ENCODE peak calls at places on chromosomes 1 and 21, in five cellular contexts. One of them, this sample, is unnamed.

GRCh38 chr1:21763694-21764419 is 19.1 kb downstream of the USP48 start:
- DNase-seq in effector memory CD4-positive, alpha-beta T cell: no peak
- DNase-seq in lung: no peak
- DNase-seq in IMR-90: no peak
- DNase-seq in psoas muscle: no peak
- DNase-seq in this sample: no peak

GRCh38 chr1:170714163-170714562 is 50.2 kb downstream of the PRRX1 start:
- DNase-seq in IMR-90: no peak
- DNase-seq in lung: no peak
- DNase-seq in psoas muscle: no peak
- DNase-seq in effector memory CD4-positive, alpha-beta T cell: no peak
- DNase-seq in this sample: no peak

GRCh38 chr1:13699936-13700520 is at the start of gene PRDM2:
- DNase-seq in lung: peak; percentile 34
- DNase-seq in IMR-90: peak; percentile 17
- DNase-seq in psoas muscle: peak; percentile 72
- DNase-seq in effector memory CD4-positive, alpha-beta T cell: peak; percentile 50
- DNase-seq in this sample: peak; percentile 38

GRCh38 chr1:205068457-205069035 is 15.7 kb downstream of the TMEM81 start:
- DNase-seq in psoas muscle: no peak
- DNase-seq in IMR-90: peak; percentile 30
- DNase-seq in lung: no peak
- DNase-seq in effector memory CD4-positive, alpha-beta T cell: no peak
- DNase-seq in this sample: no peak

GRCh38 chr1:19009882-19010321 is 53.4 kb upstream of the IFFO2 start:
- DNase-seq in psoas muscle: no peak
- DNase-seq in effector memory CD4-positive, alpha-beta T cell: no peak
- DNase-seq in lung: no peak
- DNase-seq in IMR-90: peak; percentile 93
- DNase-seq in this sample: no peak

GRCh38 chr21:29441651-29442050 is 142.9 kb downstream of the BACH1 start:
- DNase-seq in psoas muscle: no peak
- DNase-seq in IMR-90: no peak
- DNase-seq in lung: no peak
- DNase-seq in effector memory CD4-positive, alpha-beta T cell: no peak
- DNase-seq in this sample: no peak

GRCh38 chr1:11158720-11159321 is 30.3 kb upstream of the ANGPTL7 start:
- DNase-seq in IMR-90: peak; percentile 97
- DNase-seq in lung: no peak
- DNase-seq in psoas muscle: no peak
- DNase-seq in effector memory CD4-positive, alpha-beta T cell: no peak
- DNase-seq in this sample: no peak

GRCh38 chr1:243713470-243714186 is 136.4 kb downstream of the AKT3 start:
- DNase-seq in effector memory CD4-positive, alpha-beta T cell: no peak
- DNase-seq in psoas muscle: no peak
- DNase-seq in IMR-90: peak; percentile 44
- DNase-seq in lung: no peak
- DNase-seq in this sample: no peak

GRCh38 chr21:36567216-36567917 is 87.4 kb upstream of the CLDN14 start:
- DNase-seq in lung: no peak
- DNase-seq in IMR-90: no peak
- DNase-seq in psoas muscle: no peak
- DNase-seq in effector memory CD4-positive, alpha-beta T cell: no peak
- DNase-seq in this sample: no peak

GRCh38 chr1:157092831-157093230 is 6.8 kb downstream of the ETV3L start:
- DNase-seq in effector memory CD4-positive, alpha-beta T cell: no peak
- DNase-seq in IMR-90: no peak
- DNase-seq in psoas muscle: peak; percentile 65
- DNase-seq in lung: no peak
- DNase-seq in this sample: no peak

GRCh38 chr1:201570886-201571624 is 32.1 kb downstream of the NAV1 start:
- DNase-seq in psoas muscle: no peak
- DNase-seq in IMR-90: no peak
- DNase-seq in lung: no peak
- DNase-seq in effector memory CD4-positive, alpha-beta T cell: no peak
- DNase-seq in this sample: no peak

GRCh38 chr1:212819704-212820103 is 27.7 kb downstream of the SPATA45 start:
- DNase-seq in lung: no peak
- DNase-seq in effector memory CD4-positive, alpha-beta T cell: no peak
- DNase-seq in IMR-90: peak; percentile 26
- DNase-seq in psoas muscle: no peak
- DNase-seq in this sample: no peak

GRCh38 chr1:6157528-6158174 is 22.5 kb downstream of the CHD5 start:
- DNase-seq in IMR-90: peak; percentile 47
- DNase-seq in lung: no peak
- DNase-seq in effector memory CD4-positive, alpha-beta T cell: no peak
- DNase-seq in psoas muscle: no peak
- DNase-seq in this sample: no peak

GRCh38 chr1:55059302-55060132 is 20.2 kb downstream of the PCSK9 start:
- DNase-seq in effector memory CD4-positive, alpha-beta T cell: no peak
- DNase-seq in IMR-90: no peak
- DNase-seq in lung: no peak
- DNase-seq in psoas muscle: no peak
- DNase-seq in this sample: no peak

GRCh38 chr1:188127507-188127906 is 1298.8 kb downstream of the PLA2G4A start:
- DNase-seq in psoas muscle: no peak
- DNase-seq in effector memory CD4-positive, alpha-beta T cell: no peak
- DNase-seq in IMR-90: no peak
- DNase-seq in lung: no peak
- DNase-seq in this sample: no peak

GRCh38 chr1:26889580-26890466 is at the start of gene GPN2:
- DNase-seq in IMR-90: peak; percentile 72
- DNase-seq in psoas muscle: peak; percentile 88
- DNase-seq in effector memory CD4-positive, alpha-beta T cell: peak; percentile 65
- DNase-seq in lung: peak; percentile 81
- DNase-seq in this sample: peak; percentile 81

GRCh38 chr1:1628656-1629429 is 3.1 kb upstream of the MMP23B start:
- DNase-seq in effector memory CD4-positive, alpha-beta T cell: no peak
- DNase-seq in lung: no peak
- DNase-seq in psoas muscle: peak; percentile 45
- DNase-seq in IMR-90: no peak
- DNase-seq in this sample: peak; percentile 27

GRCh38 chr1:195071461-195071860 is 1536.8 kb downstream of the KCNT2 start:
- DNase-seq in psoas muscle: no peak
- DNase-seq in IMR-90: no peak
- DNase-seq in effector memory CD4-positive, alpha-beta T cell: no peak
- DNase-seq in lung: no peak
- DNase-seq in this sample: no peak

GRCh38 chr21:46295996-46296752 is 10.0 kb downstream of the YBEY start:
- DNase-seq in lung: no peak
- DNase-seq in psoas muscle: peak; percentile 93
- DNase-seq in IMR-90: peak; percentile 32
- DNase-seq in effector memory CD4-positive, alpha-beta T cell: no peak
- DNase-seq in this sample: peak; percentile 51

GRCh38 chr1:46522184-46522968 is 29.1 kb downstream of the KNCN start:
- DNase-seq in psoas muscle: peak; percentile 64
- DNase-seq in lung: peak; percentile 73
- DNase-seq in effector memory CD4-positive, alpha-beta T cell: no peak
- DNase-seq in IMR-90: peak; percentile 45
- DNase-seq in this sample: peak; percentile 43

GRCh38 chr1:93442276-93442675 is 5.6 kb upstream of the FNBP1L start:
- DNase-seq in effector memory CD4-positive, alpha-beta T cell: no peak
- DNase-seq in IMR-90: no peak
- DNase-seq in lung: peak; percentile 54
- DNase-seq in psoas muscle: no peak
- DNase-seq in this sample: no peak

GRCh38 chr1:224852901-224853568 is 76.4 kb upstream of the DNAH14 start:
- DNase-seq in effector memory CD4-positive, alpha-beta T cell: no peak
- DNase-seq in psoas muscle: no peak
- DNase-seq in IMR-90: peak; percentile 67
- DNase-seq in lung: no peak
- DNase-seq in this sample: no peak

GRCh38 chr1:247332901-247333361 is 1.3 kb upstream of the ZNF496 start:
- DNase-seq in IMR-90: peak; percentile 30
- DNase-seq in psoas muscle: peak; percentile 61
- DNase-seq in effector memory CD4-positive, alpha-beta T cell: no peak
- DNase-seq in lung: peak; percentile 31
- DNase-seq in this sample: peak; percentile 63

GRCh38 chr1:160841079-160841478 is 21.6 kb downstream of the CD244 start:
- DNase-seq in lung: no peak
- DNase-seq in IMR-90: no peak
- DNase-seq in psoas muscle: no peak
- DNase-seq in effector memory CD4-positive, alpha-beta T cell: no peak
- DNase-seq in this sample: no peak

GRCh38 chr21:17454315-17455027 is 58.4 kb upstream of the CXADR start:
- DNase-seq in lung: no peak
- DNase-seq in effector memory CD4-positive, alpha-beta T cell: no peak
- DNase-seq in psoas muscle: peak; percentile 56
- DNase-seq in IMR-90: peak; percentile 92
- DNase-seq in this sample: peak; percentile 83

GRCh38 chr1:234845097-234845660 is 235.2 kb upstream of the IRF2BP2 start:
- DNase-seq in IMR-90: no peak
- DNase-seq in effector memory CD4-positive, alpha-beta T cell: peak; percentile 58
- DNase-seq in psoas muscle: no peak
- DNase-seq in lung: no peak
- DNase-seq in this sample: no peak

GRCh38 chr1:118122234-118123004 is 62.6 kb downstream of the SPAG17 start:
- DNase-seq in psoas muscle: no peak
- DNase-seq in IMR-90: peak; percentile 59
- DNase-seq in effector memory CD4-positive, alpha-beta T cell: no peak
- DNase-seq in lung: no peak
- DNase-seq in this sample: no peak

GRCh38 chr1:29392036-29392435 is 155.7 kb downstream of the PTPRU start:
- DNase-seq in IMR-90: no peak
- DNase-seq in psoas muscle: no peak
- DNase-seq in lung: no peak
- DNase-seq in effector memory CD4-positive, alpha-beta T cell: no peak
- DNase-seq in this sample: no peak

GRCh38 chr1:52506349-52506748 is 46.5 kb downstream of the TUT4 start:
- DNase-seq in psoas muscle: no peak
- DNase-seq in lung: no peak
- DNase-seq in IMR-90: no peak
- DNase-seq in effector memory CD4-positive, alpha-beta T cell: no peak
- DNase-seq in this sample: no peak

GRCh38 chr1:52506920-52507546 is 45.9 kb downstream of the TUT4 start:
- DNase-seq in psoas muscle: no peak
- DNase-seq in IMR-90: no peak
- DNase-seq in effector memory CD4-positive, alpha-beta T cell: no peak
- DNase-seq in lung: no peak
- DNase-seq in this sample: no peak

GRCh38 chr1:52504720-52505119 is 48.2 kb downstream of the TUT4 start:
- DNase-seq in IMR-90: no peak
- DNase-seq in effector memory CD4-positive, alpha-beta T cell: no peak
- DNase-seq in lung: no peak
- DNase-seq in psoas muscle: no peak
- DNase-seq in this sample: no peak

GRCh38 chr1:52502789-52503188 is 50.1 kb downstream of the TUT4 start:
- DNase-seq in IMR-90: no peak
- DNase-seq in effector memory CD4-positive, alpha-beta T cell: no peak
- DNase-seq in psoas muscle: no peak
- DNase-seq in lung: no peak
- DNase-seq in this sample: no peak

GRCh38 chr1:52503706-52504105 is 49.2 kb downstream of the TUT4 start:
- DNase-seq in lung: no peak
- DNase-seq in effector memory CD4-positive, alpha-beta T cell: no peak
- DNase-seq in psoas muscle: no peak
- DNase-seq in IMR-90: peak; percentile 32
- DNase-seq in this sample: no peak
- H3K4me1 ChIP-seq in lung: no peaks in the 10 kb centered on the region
- H3K4me1 ChIP-seq in effector memory CD4-positive, alpha-beta T cell: no peaks in the 10 kb centered on the region
- H3K4me1 ChIP-seq in psoas muscle: no peaks in the 10 kb centered on the region
- H3K4me1 ChIP-seq in IMR-90: no peaks in the 10 kb centered on the region
- H3K4me1 ChIP-seq in this sample: no peaks in the 10 kb centered on the region

DNA sequence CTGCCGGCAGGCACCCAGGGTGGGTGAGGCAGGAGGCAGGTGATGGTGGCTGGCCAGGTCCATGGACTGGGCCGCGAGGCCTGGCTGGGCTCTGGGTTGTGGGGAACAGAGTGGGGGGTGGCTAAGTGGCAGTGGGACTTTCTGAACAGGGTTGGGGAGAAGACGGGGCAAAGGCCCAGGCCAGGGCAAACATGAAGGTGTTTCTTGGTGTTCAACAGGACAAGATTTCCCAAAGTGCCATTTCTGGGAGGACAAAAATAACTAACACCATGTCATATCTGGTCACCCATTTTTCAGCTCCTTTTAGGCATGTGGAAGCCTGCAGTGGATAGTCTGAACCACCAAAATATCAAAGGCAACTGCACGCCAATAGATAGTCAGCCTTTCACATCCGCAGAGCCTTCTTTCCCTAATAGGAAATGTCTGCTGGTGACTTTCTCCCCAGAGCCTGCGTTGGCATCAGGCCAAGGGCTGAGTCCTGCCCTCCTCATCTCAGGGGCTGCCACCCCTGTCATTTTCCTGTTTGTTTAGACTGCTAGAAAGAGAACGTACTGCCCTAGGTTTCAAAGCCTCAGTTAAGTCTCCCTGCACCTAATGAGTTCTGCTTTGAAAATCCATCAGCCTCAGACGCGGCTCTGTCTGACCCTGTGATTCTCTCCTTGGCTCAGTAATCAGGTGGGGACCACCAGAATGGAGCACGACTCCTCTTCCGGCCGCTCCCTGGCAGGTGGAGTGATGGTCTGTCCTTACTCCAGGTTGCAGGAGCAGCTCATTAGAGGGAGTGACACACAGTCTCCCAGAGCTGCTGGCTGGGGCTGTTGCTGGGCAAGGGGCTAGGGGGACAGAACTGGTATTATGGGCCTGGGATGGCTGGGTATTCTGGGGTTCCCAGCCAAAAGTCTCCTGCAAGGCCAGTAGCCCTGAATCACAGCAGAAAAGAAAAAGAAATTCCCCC is 27.1 kb downstream of the STUM start:
- DNase-seq in IMR-90: no peak
- DNase-seq in psoas muscle: no peak
- DNase-seq in effector memory CD4-positive, alpha-beta T cell: no peak
- DNase-seq in lung: no peak
- DNase-seq in this sample: no peak
- H3K27ac ChIP-seq in IMR-90: no peak overlapping the region
- H3K27ac ChIP-seq in psoas muscle: no peak overlapping the region
- H3K27ac ChIP-seq in effector memory CD4-positive, alpha-beta T cell: no peak overlapping the region
- H3K27ac ChIP-seq in lung: no peak overlapping the region
- H3K27ac ChIP-seq in this sample: no peak overlapping the region

GRCh38 chr1:94854458-94855306 is 34.5 kb downstream of the SLC44A3 start:
- DNase-seq in IMR-90: peak; percentile 92
- DNase-seq in effector memory CD4-positive, alpha-beta T cell: peak; percentile 43
- DNase-seq in lung: peak; percentile 89
- DNase-seq in psoas muscle: peak; percentile 89
- DNase-seq in this sample: peak; percentile 88
- H3K4me1 ChIP-seq in IMR-90: peaks cover 5% of the 10 kb centered on the region
- H3K4me1 ChIP-seq in effector memory CD4-positive, alpha-beta T cell: no peaks in the 10 kb centered on the region
- H3K4me1 ChIP-seq in lung: no peaks in the 10 kb centered on the region
- H3K4me1 ChIP-seq in psoas muscle: no peaks in the 10 kb centered on the region
- H3K4me1 ChIP-seq in this sample: no peaks in the 10 kb centered on the region

GRCh38 chr1:109782514-109782913 is 18.8 kb upstream of the EPS8L3 start:
- DNase-seq in IMR-90: peak; percentile 59
- DNase-seq in psoas muscle: peak; percentile 31
- DNase-seq in effector memory CD4-positive, alpha-beta T cell: no peak
- DNase-seq in lung: no peak
- DNase-seq in this sample: no peak
- H3K27ac ChIP-seq in IMR-90: peak overlapping the region; percentile 38
- H3K27ac ChIP-seq in psoas muscle: no peak overlapping the region
- H3K27ac ChIP-seq in effector memory CD4-positive, alpha-beta T cell: no peak overlapping the region
- H3K27ac ChIP-seq in lung: no peak overlapping the region
- H3K27ac ChIP-seq in this sample: no peak overlapping the region

DNA sequence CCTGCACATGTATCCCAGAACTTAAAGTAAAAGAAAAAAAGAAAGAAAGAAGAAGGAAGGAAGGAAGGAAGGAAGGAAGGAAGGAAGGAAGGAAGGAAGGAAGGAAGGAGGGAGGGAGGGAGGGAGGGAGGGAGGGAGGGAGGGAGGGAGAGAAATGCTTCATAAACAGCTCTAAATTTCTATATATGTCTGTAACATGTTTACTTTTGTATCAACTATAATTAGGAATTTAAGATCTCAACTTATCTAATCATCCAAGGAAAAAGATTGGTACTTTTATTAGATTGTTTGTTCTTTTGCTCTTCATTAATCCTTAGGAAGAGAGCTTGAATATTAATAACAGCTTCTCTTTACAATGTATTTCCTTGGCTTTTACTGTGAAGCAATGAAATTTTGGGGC is 195.4 kb upstream of the PRMT6 start:
- DNase-seq in lung: no peak
- DNase-seq in effector memory CD4-positive, alpha-beta T cell: no peak
- DNase-seq in psoas muscle: no peak
- DNase-seq in IMR-90: no peak
- DNase-seq in this sample: no peak
- H3K4me1 ChIP-seq in lung: no peaks in the 10 kb centered on the region
- H3K4me1 ChIP-seq in effector memory CD4-positive, alpha-beta T cell: no peaks in the 10 kb centered on the region
- H3K4me1 ChIP-seq in psoas muscle: no peaks in the 10 kb centered on the region
- H3K4me1 ChIP-seq in IMR-90: no peaks in the 10 kb centered on the region
- H3K4me1 ChIP-seq in this sample: no peaks in the 10 kb centered on the region

This sample was measured in pancreas.